ENCODE peak calls at places on chromosomes 7 and 10, in eight cellular contexts. One of them, this sample, is unnamed.
A peak's percentile ranks its signal among the peaks of the same experiment; 100 is the strongest.

GRCh38 chr7:28237368-28237767 is 56.8 kb upstream of the JAZF1 start:
- DNase-seq in NCI-H1436: no peak
- DNase-seq in stimulated activated CD4-positive, alpha-beta T cell treated with anti-CD3 and anti-CD28 coated beads, Interleukin-4, amount 100 ng/mL, for 48 hours: no peak
- DNase-seq in activated CD4-positive, alpha-beta T cell treated with anti-CD3 and anti-CD28 coated beads for 24 hours: no peak
- DNase-seq in GM12865: no peak
- DNase-seq in caudate nucleus: no peak
- DNase-seq in activated CD8-positive, alpha-beta memory T cell treated with anti-CD3 and anti-CD28 coated beads, Interleukin-2, amount 50 U/mL, for 48 hours: no peak
- DNase-seq in sciatic nerve: no peak
- DNase-seq in this sample: no peak

GRCh38 chr7:30281791-30282190 is 2.6 kb upstream of the ZNRF2 start:
- DNase-seq in activated CD8-positive, alpha-beta memory T cell treated with anti-CD3 and anti-CD28 coated beads, Interleukin-2, amount 50 U/mL, for 48 hours: no peak
- DNase-seq in caudate nucleus: no peak
- DNase-seq in activated CD4-positive, alpha-beta T cell treated with anti-CD3 and anti-CD28 coated beads for 24 hours: no peak
- DNase-seq in NCI-H1436: no peak
- DNase-seq in stimulated activated CD4-positive, alpha-beta T cell treated with anti-CD3 and anti-CD28 coated beads, Interleukin-4, amount 100 ng/mL, for 48 hours: no peak
- DNase-seq in sciatic nerve: no peak
- DNase-seq in GM12865: no peak
- DNase-seq in this sample: no peak

GRCh38 chr10:38032881-38033280 is 22.4 kb downstream of the ZNF33A start:
- DNase-seq in stimulated activated CD4-positive, alpha-beta T cell treated with anti-CD3 and anti-CD28 coated beads, Interleukin-4, amount 100 ng/mL, for 48 hours: no peak
- DNase-seq in activated CD4-positive, alpha-beta T cell treated with anti-CD3 and anti-CD28 coated beads for 24 hours: no peak
- DNase-seq in NCI-H1436: no peak
- DNase-seq in GM12865: no peak
- DNase-seq in sciatic nerve: no peak
- DNase-seq in activated CD8-positive, alpha-beta memory T cell treated with anti-CD3 and anti-CD28 coated beads, Interleukin-2, amount 50 U/mL, for 48 hours: no peak
- DNase-seq in caudate nucleus: no peak
- DNase-seq in this sample: no peak

GRCh38 chr7:106872763-106873162 is 7.7 kb downstream of the PIK3CG start:
- DNase-seq in GM12865: no peak
- DNase-seq in activated CD8-positive, alpha-beta memory T cell treated with anti-CD3 and anti-CD28 coated beads, Interleukin-2, amount 50 U/mL, for 48 hours: no peak
- DNase-seq in activated CD4-positive, alpha-beta T cell treated with anti-CD3 and anti-CD28 coated beads for 24 hours: no peak
- DNase-seq in sciatic nerve: no peak
- DNase-seq in stimulated activated CD4-positive, alpha-beta T cell treated with anti-CD3 and anti-CD28 coated beads, Interleukin-4, amount 100 ng/mL, for 48 hours: no peak
- DNase-seq in NCI-H1436: no peak
- DNase-seq in caudate nucleus: no peak
- DNase-seq in this sample: no peak

GRCh38 chr7:106045592-106045991 is 66.5 kb downstream of the SYPL1 start:
- DNase-seq in stimulated activated CD4-positive, alpha-beta T cell treated with anti-CD3 and anti-CD28 coated beads, Interleukin-4, amount 100 ng/mL, for 48 hours: no peak
- DNase-seq in caudate nucleus: no peak
- DNase-seq in activated CD8-positive, alpha-beta memory T cell treated with anti-CD3 and anti-CD28 coated beads, Interleukin-2, amount 50 U/mL, for 48 hours: no peak
- DNase-seq in sciatic nerve: no peak
- DNase-seq in NCI-H1436: no peak
- DNase-seq in activated CD4-positive, alpha-beta T cell treated with anti-CD3 and anti-CD28 coated beads for 24 hours: no peak
- DNase-seq in GM12865: no peak
- DNase-seq in this sample: no peak

GRCh38 chr7:148941598-148942280 is 57.6 kb upstream of the EZH2 start:
- DNase-seq in stimulated activated CD4-positive, alpha-beta T cell treated with anti-CD3 and anti-CD28 coated beads, Interleukin-4, amount 100 ng/mL, for 48 hours: peak; percentile 63
- DNase-seq in caudate nucleus: no peak
- DNase-seq in NCI-H1436: peak; percentile 85
- DNase-seq in sciatic nerve: no peak
- DNase-seq in GM12865: peak; percentile 79
- DNase-seq in activated CD4-positive, alpha-beta T cell treated with anti-CD3 and anti-CD28 coated beads for 24 hours: peak; percentile 58
- DNase-seq in activated CD8-positive, alpha-beta memory T cell treated with anti-CD3 and anti-CD28 coated beads, Interleukin-2, amount 50 U/mL, for 48 hours: peak; percentile 78
- DNase-seq in this sample: no peak

GRCh38 chr7:1874522-1875389 is 204.7 kb downstream of the ELFN1 start:
- DNase-seq in activated CD4-positive, alpha-beta T cell treated with anti-CD3 and anti-CD28 coated beads for 24 hours: no peak
- DNase-seq in caudate nucleus: no peak
- DNase-seq in sciatic nerve: no peak
- DNase-seq in activated CD8-positive, alpha-beta memory T cell treated with anti-CD3 and anti-CD28 coated beads, Interleukin-2, amount 50 U/mL, for 48 hours: no peak
- DNase-seq in GM12865: no peak
- DNase-seq in stimulated activated CD4-positive, alpha-beta T cell treated with anti-CD3 and anti-CD28 coated beads, Interleukin-4, amount 100 ng/mL, for 48 hours: no peak
- DNase-seq in NCI-H1436: no peak
- DNase-seq in this sample: no peak

GRCh38 chr10:57657164-57657765 is 610.4 kb downstream of the IPMK start:
- DNase-seq in caudate nucleus: no peak
- DNase-seq in activated CD8-positive, alpha-beta memory T cell treated with anti-CD3 and anti-CD28 coated beads, Interleukin-2, amount 50 U/mL, for 48 hours: peak; percentile 54
- DNase-seq in GM12865: peak; percentile 78
- DNase-seq in activated CD4-positive, alpha-beta T cell treated with anti-CD3 and anti-CD28 coated beads for 24 hours: no peak
- DNase-seq in stimulated activated CD4-positive, alpha-beta T cell treated with anti-CD3 and anti-CD28 coated beads, Interleukin-4, amount 100 ng/mL, for 48 hours: peak; percentile 4
- DNase-seq in sciatic nerve: no peak
- DNase-seq in NCI-H1436: peak; percentile 39
- DNase-seq in this sample: peak; percentile 13

GRCh38 chr10:46240684-46241565 is 45.9 kb upstream of the ANTXRL start:
- DNase-seq in activated CD4-positive, alpha-beta T cell treated with anti-CD3 and anti-CD28 coated beads for 24 hours: no peak
- DNase-seq in stimulated activated CD4-positive, alpha-beta T cell treated with anti-CD3 and anti-CD28 coated beads, Interleukin-4, amount 100 ng/mL, for 48 hours: no peak
- DNase-seq in activated CD8-positive, alpha-beta memory T cell treated with anti-CD3 and anti-CD28 coated beads, Interleukin-2, amount 50 U/mL, for 48 hours: peak; percentile 51
- DNase-seq in sciatic nerve: no peak
- DNase-seq in caudate nucleus: no peak
- DNase-seq in GM12865: peak; percentile 18
- DNase-seq in NCI-H1436: no peak
- DNase-seq in this sample: no peak

GRCh38 chr10:7513455-7513854 is 102.6 kb upstream of the SFMBT2 start:
- DNase-seq in activated CD4-positive, alpha-beta T cell treated with anti-CD3 and anti-CD28 coated beads for 24 hours: no peak
- DNase-seq in sciatic nerve: no peak
- DNase-seq in activated CD8-positive, alpha-beta memory T cell treated with anti-CD3 and anti-CD28 coated beads, Interleukin-2, amount 50 U/mL, for 48 hours: no peak
- DNase-seq in stimulated activated CD4-positive, alpha-beta T cell treated with anti-CD3 and anti-CD28 coated beads, Interleukin-4, amount 100 ng/mL, for 48 hours: no peak
- DNase-seq in NCI-H1436: no peak
- DNase-seq in GM12865: no peak
- DNase-seq in caudate nucleus: no peak
- DNase-seq in this sample: no peak

GRCh38 chr10:101602767-101603398 is 14.8 kb downstream of the DPCD start:
- DNase-seq in stimulated activated CD4-positive, alpha-beta T cell treated with anti-CD3 and anti-CD28 coated beads, Interleukin-4, amount 100 ng/mL, for 48 hours: peak; percentile 65
- DNase-seq in GM12865: peak; percentile 75
- DNase-seq in caudate nucleus: peak; percentile 52
- DNase-seq in activated CD4-positive, alpha-beta T cell treated with anti-CD3 and anti-CD28 coated beads for 24 hours: peak; percentile 62
- DNase-seq in activated CD8-positive, alpha-beta memory T cell treated with anti-CD3 and anti-CD28 coated beads, Interleukin-2, amount 50 U/mL, for 48 hours: peak; percentile 90
- DNase-seq in NCI-H1436: peak; percentile 63
- DNase-seq in sciatic nerve: peak; percentile 84
- DNase-seq in this sample: peak; percentile 38

GRCh38 chr10:99123851-99124250 is 111.8 kb downstream of the HPSE2 start:
- DNase-seq in sciatic nerve: no peak
- DNase-seq in activated CD8-positive, alpha-beta memory T cell treated with anti-CD3 and anti-CD28 coated beads, Interleukin-2, amount 50 U/mL, for 48 hours: no peak
- DNase-seq in activated CD4-positive, alpha-beta T cell treated with anti-CD3 and anti-CD28 coated beads for 24 hours: no peak
- DNase-seq in NCI-H1436: no peak
- DNase-seq in stimulated activated CD4-positive, alpha-beta T cell treated with anti-CD3 and anti-CD28 coated beads, Interleukin-4, amount 100 ng/mL, for 48 hours: no peak
- DNase-seq in GM12865: no peak
- DNase-seq in caudate nucleus: no peak
- DNase-seq in this sample: no peak

GRCh38 chr7:150733734-150734095 is 3.5 kb upstream of the GIMAP5 start:
- DNase-seq in GM12865: no peak
- DNase-seq in stimulated activated CD4-positive, alpha-beta T cell treated with anti-CD3 and anti-CD28 coated beads, Interleukin-4, amount 100 ng/mL, for 48 hours: no peak
- DNase-seq in activated CD8-positive, alpha-beta memory T cell treated with anti-CD3 and anti-CD28 coated beads, Interleukin-2, amount 50 U/mL, for 48 hours: no peak
- DNase-seq in caudate nucleus: no peak
- DNase-seq in sciatic nerve: no peak
- DNase-seq in activated CD4-positive, alpha-beta T cell treated with anti-CD3 and anti-CD28 coated beads for 24 hours: no peak
- DNase-seq in NCI-H1436: no peak
- DNase-seq in this sample: no peak

GRCh38 chr10:86345296-86346168 is 21.1 kb downstream of the GRID1 start:
- DNase-seq in NCI-H1436: no peak
- DNase-seq in stimulated activated CD4-positive, alpha-beta T cell treated with anti-CD3 and anti-CD28 coated beads, Interleukin-4, amount 100 ng/mL, for 48 hours: no peak
- DNase-seq in activated CD4-positive, alpha-beta T cell treated with anti-CD3 and anti-CD28 coated beads for 24 hours: no peak
- DNase-seq in GM12865: no peak
- DNase-seq in sciatic nerve: peak; percentile 25
- DNase-seq in activated CD8-positive, alpha-beta memory T cell treated with anti-CD3 and anti-CD28 coated beads, Interleukin-2, amount 50 U/mL, for 48 hours: no peak
- DNase-seq in caudate nucleus: no peak
- DNase-seq in this sample: no peak

GRCh38 chr7:57638651-57639050 is 188.7 kb downstream of the ZNF716 start:
- DNase-seq in stimulated activated CD4-positive, alpha-beta T cell treated with anti-CD3 and anti-CD28 coated beads, Interleukin-4, amount 100 ng/mL, for 48 hours: no peak
- DNase-seq in activated CD4-positive, alpha-beta T cell treated with anti-CD3 and anti-CD28 coated beads for 24 hours: no peak
- DNase-seq in GM12865: no peak
- DNase-seq in activated CD8-positive, alpha-beta memory T cell treated with anti-CD3 and anti-CD28 coated beads, Interleukin-2, amount 50 U/mL, for 48 hours: no peak
- DNase-seq in caudate nucleus: no peak
- DNase-seq in sciatic nerve: no peak
- DNase-seq in NCI-H1436: no peak
- DNase-seq in this sample: no peak

GRCh38 chr7:69373171-69374035 is 224.9 kb upstream of the AUTS2 start:
- DNase-seq in activated CD4-positive, alpha-beta T cell treated with anti-CD3 and anti-CD28 coated beads for 24 hours: no peak
- DNase-seq in activated CD8-positive, alpha-beta memory T cell treated with anti-CD3 and anti-CD28 coated beads, Interleukin-2, amount 50 U/mL, for 48 hours: no peak
- DNase-seq in caudate nucleus: no peak
- DNase-seq in NCI-H1436: no peak
- DNase-seq in sciatic nerve: no peak
- DNase-seq in GM12865: peak; percentile 20
- DNase-seq in stimulated activated CD4-positive, alpha-beta T cell treated with anti-CD3 and anti-CD28 coated beads, Interleukin-4, amount 100 ng/mL, for 48 hours: no peak
- DNase-seq in this sample: no peak

GRCh38 chr10:86291616-86292340 is 74.8 kb downstream of the GRID1 start:
- DNase-seq in activated CD4-positive, alpha-beta T cell treated with anti-CD3 and anti-CD28 coated beads for 24 hours: no peak
- DNase-seq in GM12865: no peak
- DNase-seq in caudate nucleus: no peak
- DNase-seq in NCI-H1436: no peak
- DNase-seq in stimulated activated CD4-positive, alpha-beta T cell treated with anti-CD3 and anti-CD28 coated beads, Interleukin-4, amount 100 ng/mL, for 48 hours: no peak
- DNase-seq in activated CD8-positive, alpha-beta memory T cell treated with anti-CD3 and anti-CD28 coated beads, Interleukin-2, amount 50 U/mL, for 48 hours: no peak
- DNase-seq in sciatic nerve: no peak
- DNase-seq in this sample: no peak

GRCh38 chr7:99386584-99387238 is 12.2 kb downstream of the ARPC1B start:
- DNase-seq in activated CD8-positive, alpha-beta memory T cell treated with anti-CD3 and anti-CD28 coated beads, Interleukin-2, amount 50 U/mL, for 48 hours: no peak
- DNase-seq in activated CD4-positive, alpha-beta T cell treated with anti-CD3 and anti-CD28 coated beads for 24 hours: no peak
- DNase-seq in NCI-H1436: no peak
- DNase-seq in caudate nucleus: no peak
- DNase-seq in stimulated activated CD4-positive, alpha-beta T cell treated with anti-CD3 and anti-CD28 coated beads, Interleukin-4, amount 100 ng/mL, for 48 hours: no peak
- DNase-seq in GM12865: peak; percentile 59
- DNase-seq in sciatic nerve: no peak
- DNase-seq in this sample: no peak

GRCh38 chr10:62050941-62051433 is 149.5 kb downstream of the ARID5B start:
- DNase-seq in activated CD4-positive, alpha-beta T cell treated with anti-CD3 and anti-CD28 coated beads for 24 hours: peak; percentile 51
- DNase-seq in caudate nucleus: no peak
- DNase-seq in stimulated activated CD4-positive, alpha-beta T cell treated with anti-CD3 and anti-CD28 coated beads, Interleukin-4, amount 100 ng/mL, for 48 hours: peak; percentile 73
- DNase-seq in GM12865: peak; percentile 87
- DNase-seq in activated CD8-positive, alpha-beta memory T cell treated with anti-CD3 and anti-CD28 coated beads, Interleukin-2, amount 50 U/mL, for 48 hours: peak; percentile 78
- DNase-seq in sciatic nerve: no peak
- DNase-seq in NCI-H1436: no peak
- DNase-seq in this sample: no peak

GRCh38 chr7:149381245-149381644 is 79.6 kb downstream of the ZNF777 start:
- DNase-seq in stimulated activated CD4-positive, alpha-beta T cell treated with anti-CD3 and anti-CD28 coated beads, Interleukin-4, amount 100 ng/mL, for 48 hours: no peak
- DNase-seq in sciatic nerve: no peak
- DNase-seq in GM12865: no peak
- DNase-seq in activated CD8-positive, alpha-beta memory T cell treated with anti-CD3 and anti-CD28 coated beads, Interleukin-2, amount 50 U/mL, for 48 hours: no peak
- DNase-seq in NCI-H1436: no peak
- DNase-seq in activated CD4-positive, alpha-beta T cell treated with anti-CD3 and anti-CD28 coated beads for 24 hours: no peak
- DNase-seq in caudate nucleus: no peak
- DNase-seq in this sample: no peak

GRCh38 chr7:1829111-1829510 is 159.0 kb downstream of the ELFN1 start:
- DNase-seq in caudate nucleus: no peak
- DNase-seq in sciatic nerve: no peak
- DNase-seq in GM12865: no peak
- DNase-seq in activated CD4-positive, alpha-beta T cell treated with anti-CD3 and anti-CD28 coated beads for 24 hours: no peak
- DNase-seq in activated CD8-positive, alpha-beta memory T cell treated with anti-CD3 and anti-CD28 coated beads, Interleukin-2, amount 50 U/mL, for 48 hours: no peak
- DNase-seq in NCI-H1436: no peak
- DNase-seq in stimulated activated CD4-positive, alpha-beta T cell treated with anti-CD3 and anti-CD28 coated beads, Interleukin-4, amount 100 ng/mL, for 48 hours: no peak
- DNase-seq in this sample: no peak

GRCh38 chr10:110408203-110408871 is 89.4 kb upstream of the DUSP5 start:
- DNase-seq in stimulated activated CD4-positive, alpha-beta T cell treated with anti-CD3 and anti-CD28 coated beads, Interleukin-4, amount 100 ng/mL, for 48 hours: no peak
- DNase-seq in activated CD8-positive, alpha-beta memory T cell treated with anti-CD3 and anti-CD28 coated beads, Interleukin-2, amount 50 U/mL, for 48 hours: no peak
- DNase-seq in sciatic nerve: no peak
- DNase-seq in NCI-H1436: no peak
- DNase-seq in activated CD4-positive, alpha-beta T cell treated with anti-CD3 and anti-CD28 coated beads for 24 hours: no peak
- DNase-seq in GM12865: peak; percentile 36
- DNase-seq in caudate nucleus: no peak
- DNase-seq in this sample: no peak

GRCh38 chr7:45259966-45260646 is 102.5 kb downstream of the RAMP3 start:
- DNase-seq in GM12865: peak; percentile 79
- DNase-seq in stimulated activated CD4-positive, alpha-beta T cell treated with anti-CD3 and anti-CD28 coated beads, Interleukin-4, amount 100 ng/mL, for 48 hours: peak; percentile 54
- DNase-seq in sciatic nerve: peak; percentile 78
- DNase-seq in caudate nucleus: no peak
- DNase-seq in activated CD8-positive, alpha-beta memory T cell treated with anti-CD3 and anti-CD28 coated beads, Interleukin-2, amount 50 U/mL, for 48 hours: peak; percentile 98
- DNase-seq in activated CD4-positive, alpha-beta T cell treated with anti-CD3 and anti-CD28 coated beads for 24 hours: peak; percentile 71
- DNase-seq in NCI-H1436: no peak
- DNase-seq in this sample: peak; percentile 64

GRCh38 chr7:17651926-17652385 is 288.3 kb downstream of the SNX13 start:
- DNase-seq in sciatic nerve: no peak
- DNase-seq in NCI-H1436: no peak
- DNase-seq in activated CD4-positive, alpha-beta T cell treated with anti-CD3 and anti-CD28 coated beads for 24 hours: no peak
- DNase-seq in caudate nucleus: no peak
- DNase-seq in activated CD8-positive, alpha-beta memory T cell treated with anti-CD3 and anti-CD28 coated beads, Interleukin-2, amount 50 U/mL, for 48 hours: no peak
- DNase-seq in stimulated activated CD4-positive, alpha-beta T cell treated with anti-CD3 and anti-CD28 coated beads, Interleukin-4, amount 100 ng/mL, for 48 hours: no peak
- DNase-seq in GM12865: no peak
- DNase-seq in this sample: peak; percentile 9

GRCh38 chr10:43867667-43868361 is 219.1 kb upstream of the ZNF32 start:
- DNase-seq in GM12865: no peak
- DNase-seq in caudate nucleus: no peak
- DNase-seq in NCI-H1436: no peak
- DNase-seq in activated CD8-positive, alpha-beta memory T cell treated with anti-CD3 and anti-CD28 coated beads, Interleukin-2, amount 50 U/mL, for 48 hours: no peak
- DNase-seq in sciatic nerve: peak; percentile 40
- DNase-seq in activated CD4-positive, alpha-beta T cell treated with anti-CD3 and anti-CD28 coated beads for 24 hours: no peak
- DNase-seq in stimulated activated CD4-positive, alpha-beta T cell treated with anti-CD3 and anti-CD28 coated beads, Interleukin-4, amount 100 ng/mL, for 48 hours: no peak
- DNase-seq in this sample: no peak

GRCh38 chr7:266851-267840 is 22.8 kb upstream of the FOXL3 start:
- DNase-seq in activated CD4-positive, alpha-beta T cell treated with anti-CD3 and anti-CD28 coated beads for 24 hours: no peak
- DNase-seq in caudate nucleus: no peak
- DNase-seq in GM12865: no peak
- DNase-seq in NCI-H1436: no peak
- DNase-seq in sciatic nerve: no peak
- DNase-seq in stimulated activated CD4-positive, alpha-beta T cell treated with anti-CD3 and anti-CD28 coated beads, Interleukin-4, amount 100 ng/mL, for 48 hours: no peak
- DNase-seq in activated CD8-positive, alpha-beta memory T cell treated with anti-CD3 and anti-CD28 coated beads, Interleukin-2, amount 50 U/mL, for 48 hours: no peak
- DNase-seq in this sample: no peak

GRCh38 chr10:94194256-94194655 is 168.5 kb downstream of the NOC3L start:
- DNase-seq in sciatic nerve: no peak
- DNase-seq in stimulated activated CD4-positive, alpha-beta T cell treated with anti-CD3 and anti-CD28 coated beads, Interleukin-4, amount 100 ng/mL, for 48 hours: no peak
- DNase-seq in caudate nucleus: no peak
- DNase-seq in activated CD4-positive, alpha-beta T cell treated with anti-CD3 and anti-CD28 coated beads for 24 hours: no peak
- DNase-seq in GM12865: no peak
- DNase-seq in activated CD8-positive, alpha-beta memory T cell treated with anti-CD3 and anti-CD28 coated beads, Interleukin-2, amount 50 U/mL, for 48 hours: no peak
- DNase-seq in NCI-H1436: no peak
- DNase-seq in this sample: no peak

GRCh38 chr10:51238987-51239386 is 164.7 kb downstream of the PRKG1 start:
- DNase-seq in stimulated activated CD4-positive, alpha-beta T cell treated with anti-CD3 and anti-CD28 coated beads, Interleukin-4, amount 100 ng/mL, for 48 hours: no peak
- DNase-seq in NCI-H1436: no peak
- DNase-seq in GM12865: no peak
- DNase-seq in activated CD4-positive, alpha-beta T cell treated with anti-CD3 and anti-CD28 coated beads for 24 hours: no peak
- DNase-seq in activated CD8-positive, alpha-beta memory T cell treated with anti-CD3 and anti-CD28 coated beads, Interleukin-2, amount 50 U/mL, for 48 hours: no peak
- DNase-seq in sciatic nerve: no peak
- DNase-seq in caudate nucleus: no peak
- DNase-seq in this sample: no peak

GRCh38 chr10:98391578-98391991 is 23.4 kb downstream of the PYROXD2 start:
- DNase-seq in caudate nucleus: no peak
- DNase-seq in GM12865: peak; percentile 68
- DNase-seq in stimulated activated CD4-positive, alpha-beta T cell treated with anti-CD3 and anti-CD28 coated beads, Interleukin-4, amount 100 ng/mL, for 48 hours: no peak
- DNase-seq in sciatic nerve: no peak
- DNase-seq in NCI-H1436: no peak
- DNase-seq in activated CD8-positive, alpha-beta memory T cell treated with anti-CD3 and anti-CD28 coated beads, Interleukin-2, amount 50 U/mL, for 48 hours: no peak
- DNase-seq in activated CD4-positive, alpha-beta T cell treated with anti-CD3 and anti-CD28 coated beads for 24 hours: no peak
- DNase-seq in this sample: no peak

GRCh38 chr7:99648843-99649242 is 31.0 kb downstream of the CYP3A5 start:
- DNase-seq in stimulated activated CD4-positive, alpha-beta T cell treated with anti-CD3 and anti-CD28 coated beads, Interleukin-4, amount 100 ng/mL, for 48 hours: no peak
- DNase-seq in NCI-H1436: no peak
- DNase-seq in activated CD4-positive, alpha-beta T cell treated with anti-CD3 and anti-CD28 coated beads for 24 hours: no peak
- DNase-seq in caudate nucleus: no peak
- DNase-seq in sciatic nerve: no peak
- DNase-seq in activated CD8-positive, alpha-beta memory T cell treated with anti-CD3 and anti-CD28 coated beads, Interleukin-2, amount 50 U/mL, for 48 hours: no peak
- DNase-seq in GM12865: no peak
- DNase-seq in this sample: no peak

GRCh38 chr7:127751062-127751722 is 99.2 kb downstream of the SND1 start:
- DNase-seq in caudate nucleus: no peak
- DNase-seq in GM12865: no peak
- DNase-seq in NCI-H1436: no peak
- DNase-seq in stimulated activated CD4-positive, alpha-beta T cell treated with anti-CD3 and anti-CD28 coated beads, Interleukin-4, amount 100 ng/mL, for 48 hours: no peak
- DNase-seq in activated CD4-positive, alpha-beta T cell treated with anti-CD3 and anti-CD28 coated beads for 24 hours: no peak
- DNase-seq in activated CD8-positive, alpha-beta memory T cell treated with anti-CD3 and anti-CD28 coated beads, Interleukin-2, amount 50 U/mL, for 48 hours: no peak
- DNase-seq in sciatic nerve: no peak
- DNase-seq in this sample: no peak

GRCh38 chr7:40839881-40840280 is 705.1 kb downstream of the SUGCT start:
- DNase-seq in NCI-H1436: no peak
- DNase-seq in activated CD4-positive, alpha-beta T cell treated with anti-CD3 and anti-CD28 coated beads for 24 hours: no peak
- DNase-seq in caudate nucleus: no peak
- DNase-seq in stimulated activated CD4-positive, alpha-beta T cell treated with anti-CD3 and anti-CD28 coated beads, Interleukin-4, amount 100 ng/mL, for 48 hours: no peak
- DNase-seq in activated CD8-positive, alpha-beta memory T cell treated with anti-CD3 and anti-CD28 coated beads, Interleukin-2, amount 50 U/mL, for 48 hours: no peak
- DNase-seq in sciatic nerve: no peak
- DNase-seq in GM12865: no peak
- DNase-seq in this sample: no peak

This sample was measured in C1 segment of cervical spinal cord.